ENCODE peak calls at places on chromosome 18, in four cellular contexts. A, Y, Q and P are unnamed samples. For H3K4me1, the result is how much of the 10 kb centered on the place peaks cover.

GRCh38 chr18:79982736-79983135 is 5.6 kb downstream of the TXNL4A start:
- DNase-seq in A (no peak), Y (peak), Q (no peak), P (no peak)

GRCh38 chr18:60053747-60054304 is 154.0 kb downstream of the PMAIP1 start:
- DNase-seq in Q (peak), Y (peak), A (no peak), P (peak)

GRCh38 chr18:10301831-10302483 is 152.5 kb upstream of the APCDD1 start:
- DNase-seq in Q (no peak), A (no peak), Y (no peak), P (no peak)

GRCh38 chr18:832085-832681 is 20.1 kb upstream of the YES1 start:
- DNase-seq in A (no peak), Q (peak), Y (no peak), P (no peak)

GRCh38 chr18:1408331-1408835 is 503.7 kb downstream of the ADCYAP1 start:
- DNase-seq in Q (no peak), A (no peak), Y (no peak), P (peak)

GRCh38 chr18:79789901-79790885 is 7.5 kb upstream of the KCNG2 start:
- DNase-seq in A (peak), Y (no peak), Q (no peak), P (no peak)

GRCh38 chr18:11909081-11909410 is 929 bp upstream of the MPPE1 start:
- DNase-seq in A (no peak), Y (peak), Q (peak), P (no peak)

GRCh38 chr18:37476182-37476581 is 89.4 kb downstream of the CELF4 start:
- DNase-seq in Y (peak), A (no peak), Q (peak), P (peak)

GRCh38 chr18:59921384-59921891 is 21.6 kb downstream of the PMAIP1 start:
- DNase-seq in Q (no peak), Y (no peak), A (no peak), P (peak)

GRCh38 chr18:21682276-21683051 is 22.1 kb downstream of the ABHD3 start:
- DNase-seq in Y (peak), Q (peak), A (no peak), P (no peak)

GRCh38 chr18:45251236-45251635 is 364.0 kb upstream of the SLC14A2 start:
- DNase-seq in Q (no peak), A (no peak), Y (no peak), P (no peak)

GRCh38 chr18:45253973-45254372 is 361.3 kb upstream of the SLC14A2 start:
- DNase-seq in A (no peak), Q (no peak), Y (no peak), P (no peak)

GRCh38 chr18:45252474-45252873 is 362.8 kb upstream of the SLC14A2 start:
- DNase-seq in Q (no peak), A (no peak), Y (no peak), P (no peak)

GRCh38 chr18:45254683-45255082 is 360.6 kb upstream of the SLC14A2 start:
- DNase-seq in Q (no peak), Y (peak), A (peak), P (no peak)

GRCh38 chr18:45255142-45255890 is 360.0 kb upstream of the SLC14A2 start:
- DNase-seq in Y (peak), A (no peak), Q (no peak), P (peak)
- TF ChIP-seq CTCF in Y (no peak), A (no peak), Q (no peak), P (no peak)

DNA sequence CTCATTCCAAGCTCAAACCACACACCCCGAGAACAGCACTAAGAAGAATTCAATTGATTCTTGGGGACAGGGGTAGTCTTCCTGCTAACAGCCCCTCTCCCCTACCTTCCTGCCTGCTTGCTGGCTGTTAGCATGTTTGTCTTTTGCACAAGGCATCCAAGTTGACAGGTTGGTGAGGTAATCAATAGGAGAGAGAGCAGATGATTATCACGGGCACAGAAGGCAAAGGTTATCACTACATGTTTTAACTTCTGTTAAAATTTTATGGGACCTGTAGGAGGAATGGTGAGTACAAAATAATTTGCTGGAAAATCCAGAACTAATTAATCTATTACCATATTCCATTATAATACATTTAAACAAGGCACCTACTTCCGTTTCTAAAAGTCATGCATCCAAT is 442.1 kb upstream of the TCF4 start:
- DNase-seq in Q (no peak), A (no peak), Y (no peak), P (no peak)
- H3K27ac ChIP-seq in Q (no peak), A (no peak), Y (no peak), P (no peak)

GRCh38 chr18:9124824-9125223 is 11.8 kb upstream of the ANKRD12 start:
- DNase-seq in A (no peak), Y (no peak), Q (no peak), P (peak)
- H3K4me1 ChIP-seq in A (under half), Y (under half), Q (under half), P (under half)

GRCh38 chr18:55407191-55407590 is 180.8 kb downstream of the TCF4 start:
- DNase-seq in A (no peak), Q (no peak), Y (peak), P (no peak)

GRCh38 chr18:55406374-55407045 is 181.5 kb downstream of the TCF4 start:
- DNase-seq in A (no peak), Y (no peak), Q (no peak), P (no peak)

GRCh38 chr18:55404136-55404810 is 183.7 kb downstream of the TCF4 start:
- DNase-seq in A (no peak), Q (no peak), Y (no peak), P (no peak)

GRCh38 chr18:55404811-55405654 is 183.0 kb downstream of the TCF4 start:
- DNase-seq in Q (no peak), Y (peak), A (no peak), P (no peak)

DNA sequence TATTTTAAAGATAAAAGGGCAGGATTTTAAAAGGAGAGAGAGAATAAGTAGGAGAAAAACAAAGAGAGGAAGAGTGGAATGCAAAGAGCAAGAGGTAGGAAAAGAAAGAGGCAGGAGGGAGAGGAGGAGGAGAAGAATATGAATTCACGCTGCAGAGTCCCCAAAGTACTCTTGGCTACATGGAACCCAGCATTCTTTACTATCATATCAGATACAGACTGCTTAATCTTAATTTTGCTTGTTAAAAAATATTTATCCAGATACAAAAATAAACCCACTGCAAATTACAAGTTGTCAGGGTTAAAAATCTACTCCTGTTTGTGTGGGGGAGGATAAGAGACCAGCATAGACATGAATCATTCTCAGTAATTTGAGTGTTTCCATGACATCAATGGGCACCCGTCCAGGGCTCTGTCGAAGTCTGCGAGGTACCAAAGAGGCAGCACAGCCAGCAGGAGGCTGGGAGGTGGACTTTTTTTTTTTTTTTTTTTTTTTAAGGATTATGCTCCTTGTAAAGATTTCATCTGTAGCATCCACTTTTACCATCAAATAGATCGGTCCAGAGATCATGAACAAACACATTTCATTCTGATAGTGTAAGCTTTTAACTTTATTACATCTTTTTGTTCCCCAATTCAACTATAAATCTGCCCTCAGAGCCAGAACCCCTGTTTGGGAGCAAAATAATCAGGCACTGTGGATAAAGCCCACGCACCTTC is 182.2 kb downstream of the TCF4 start:
- DNase-seq in A (peak), Y (peak), Q (peak), P (peak)
- TF ChIP-seq CTCF in A (no peak), Y (no peak), Q (no peak), P (no peak)

DNA sequence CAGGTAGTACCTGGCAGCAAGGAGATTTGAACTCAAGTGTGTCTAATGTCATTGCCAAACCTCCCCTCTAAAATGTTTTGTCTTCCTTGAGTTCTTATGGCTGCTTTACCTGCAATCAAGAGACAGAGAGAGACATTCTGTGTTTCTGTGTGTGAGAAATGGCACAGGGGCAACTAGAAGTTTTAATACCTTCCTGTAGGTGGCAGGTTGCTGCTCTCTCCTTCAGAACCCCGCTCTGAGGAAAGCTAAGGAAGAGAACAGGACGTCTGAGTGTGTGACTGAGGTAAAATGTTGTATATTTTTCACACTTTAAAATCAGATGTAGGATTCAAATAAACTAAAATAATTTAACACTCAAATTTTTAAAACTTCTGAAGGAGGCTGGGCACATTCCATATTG is 19.2 kb downstream of the DTNA start:
- DNase-seq in Q (peak), Y (peak), A (no peak), P (peak)
- H3K27ac ChIP-seq in Q (no peak), Y (no peak), A (peak), P (no peak)

DNA sequence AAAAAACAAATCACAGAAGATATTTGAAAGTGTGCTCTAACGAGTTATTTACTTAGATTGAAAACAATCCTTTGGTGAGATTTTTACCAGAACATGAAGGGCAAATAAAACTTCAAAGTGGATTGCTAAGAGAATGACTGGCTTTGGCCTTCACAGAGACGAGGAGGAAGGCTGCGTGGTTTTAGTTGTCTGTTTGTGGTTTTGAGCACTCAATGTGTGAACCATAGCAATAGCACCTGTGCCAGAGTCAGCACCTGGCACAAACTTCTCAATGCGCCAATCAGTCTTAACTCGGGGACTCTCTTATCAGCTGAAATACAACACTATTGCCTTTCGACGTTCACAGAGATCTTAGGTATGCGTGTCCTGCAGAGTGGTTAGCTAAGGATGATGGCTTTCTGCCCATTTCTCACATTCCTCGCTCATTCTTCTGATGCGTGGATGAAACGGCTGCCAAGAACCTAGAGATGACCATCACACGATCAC is 70.0 kb downstream of the MBP start:
- DNase-seq in A (no peak), Q (no peak), Y (peak), P (no peak)
- H3K4me1 ChIP-seq in A (under half), Q (under half), Y (under half), P (half or more)

GRCh38 chr18:58378980-58379379 is 249.9 kb downstream of the ALPK2 start:
- DNase-seq in Y (no peak), Q (no peak), A (no peak), P (no peak)
- TF ChIP-seq CTCF in Y (no peak), Q (no peak), A (no peak), P (no peak)

DNA sequence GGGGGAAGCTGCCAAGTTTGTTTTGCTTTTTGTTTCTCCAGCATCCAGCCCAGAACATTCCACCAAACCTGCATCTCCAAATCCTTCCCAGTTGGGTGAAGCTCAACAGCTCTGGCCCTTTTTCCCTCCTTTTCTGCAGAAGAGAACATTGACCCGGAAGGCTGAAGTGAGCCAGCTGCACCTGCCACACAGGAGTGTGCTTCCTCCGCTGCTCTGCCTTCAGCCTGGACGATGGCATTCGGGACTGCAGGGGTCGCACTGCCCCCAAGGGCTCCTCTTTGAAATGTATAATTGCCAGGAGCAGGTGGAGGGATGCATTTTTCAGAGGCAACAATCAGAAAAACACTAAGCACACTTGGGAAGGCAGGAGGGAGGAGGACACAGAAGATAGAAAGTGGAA is 41.8 kb downstream of the ST8SIA5 start:
- DNase-seq in A (no peak), Y (no peak), Q (no peak), P (no peak)
- H3K27ac ChIP-seq in A (no peak), Y (no peak), Q (no peak), P (no peak)

DNA sequence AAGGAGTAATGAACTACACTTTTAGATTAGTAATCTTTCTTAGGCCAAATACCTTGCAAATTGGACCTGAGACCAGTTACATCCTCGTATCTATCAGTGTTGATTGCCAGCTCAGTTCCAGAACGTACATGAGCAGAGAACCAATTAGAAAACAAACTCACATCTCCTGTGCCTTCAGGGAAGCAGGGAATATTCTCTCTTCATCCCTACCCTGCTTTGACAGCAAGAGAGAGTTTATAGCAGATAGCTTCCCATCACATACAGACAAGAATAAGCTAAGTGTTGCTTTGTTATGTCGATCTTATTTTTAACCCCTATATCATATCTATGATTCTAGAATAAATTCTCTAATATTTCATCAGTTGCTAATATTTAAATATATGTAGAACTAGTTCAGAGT is 181.8 kb downstream of the DSC3 start:
- DNase-seq in Y (no peak), Q (no peak), A (no peak), P (no peak)
- H3K4me1 ChIP-seq in Y (under half), Q (under half), A (under half), P (under half)